ENCODE peak calls at places on chromosomes 7 and 10, in six cellular contexts. G is activated T-helper 1 cell treated with anti-CD3 and anti-CD28 coated beads, Interleukin-12 subunit alpha, Interleukin-12 subunit beta, Interleukin-2, Interleukin-4 antibody, amounts not matched to agents 30 ng/mL and 10 ng/mL and 1 ng/mL, durations not matched to agents 14 hours and 24 hours and 36 hours; O is GM13977; B is occipital lobe; J is M059J; C is myocyte. Y is an unnamed sample.

GRCh38 chr10:112565434-112566053 is 118.5 kb downstream of the VTI1A start:
- DNase-seq in G (no peak), O (peak), B (peak), J (peak), C (peak), Y (no peak)

GRCh38 chr10:122953827-122954730 is at the start of gene C10orf88:
- DNase-seq in G (peak), O (peak), B (peak), J (peak), C (peak), Y (peak)

GRCh38 chr7:149225106-149225505 is 14.3 kb upstream of the ZNF212 start:
- DNase-seq in G (no peak), O (no peak), B (no peak), J (no peak), C (no peak), Y (no peak)

GRCh38 chr7:6436385-6436685 is 11.4 kb downstream of the DAGLB start:
- DNase-seq in G (peak), O (peak), B (no peak), J (no peak), C (no peak), Y (no peak)

GRCh38 chr7:27873981-27874957 is 134.3 kb downstream of the TAX1BP1 start:
- DNase-seq in G (no peak), O (no peak), B (no peak), J (peak), C (peak), Y (peak)

GRCh38 chr10:21500578-21500910 is 24.9 kb downstream of the SKIDA1 start:
- DNase-seq in G (no peak), O (no peak), B (no peak), J (no peak), C (no peak), Y (no peak)

GRCh38 chr10:54131833-54132232 is 669.2 kb downstream of the PCDH15 start:
- DNase-seq in G (no peak), O (no peak), B (no peak), J (no peak), C (no peak), Y (no peak)

GRCh38 chr10:133257489-133258065 is 19.1 kb downstream of the ADAM8 start:
- DNase-seq in G (no peak), O (no peak), B (no peak), J (no peak), C (no peak), Y (no peak)

GRCh38 chr7:96499532-96499931 is 177.6 kb upstream of the SLC25A13 start:
- DNase-seq in G (no peak), O (no peak), B (no peak), J (no peak), C (no peak), Y (no peak)

GRCh38 chr10:94011296-94011695 is 17.6 kb downstream of the PLCE1 start:
- DNase-seq in G (no peak), O (no peak), B (no peak), J (peak), C (peak), Y (no peak)

GRCh38 chr10:105140600-105140999 is 499.5 kb downstream of the SORCS3 start:
- DNase-seq in G (no peak), O (no peak), B (no peak), J (no peak), C (no peak), Y (no peak)

GRCh38 chr10:24114561-24114960 is 94.4 kb upstream of the KIAA1217 start:
- DNase-seq in G (no peak), O (no peak), B (no peak), J (no peak), C (no peak), Y (no peak)

GRCh38 chr10:88763441-88763840 is 3.6 kb downstream of the LIPN start:
- DNase-seq in G (no peak), O (no peak), B (no peak), J (no peak), C (peak), Y (no peak)

GRCh38 chr10:125102216-125102615 is 58.1 kb downstream of the CTBP2 start:
- DNase-seq in G (no peak), O (no peak), B (no peak), J (peak), C (no peak), Y (no peak)

GRCh38 chr7:157297071-157297638 is 39.6 kb upstream of the DNAJB6 start:
- DNase-seq in G (no peak), O (no peak), B (no peak), J (no peak), C (no peak), Y (no peak)

GRCh38 chr7:25965405-25966123 is 186.4 kb upstream of the NFE2L3 start:
- DNase-seq in G (no peak), O (no peak), B (no peak), J (no peak), C (no peak), Y (no peak)

GRCh38 chr7:30308392-30308791 is 24.0 kb downstream of the ZNRF2 start:
- DNase-seq in G (no peak), O (no peak), B (no peak), J (peak), C (no peak), Y (no peak)

GRCh38 chr7:86995052-86995725 is 64.3 kb downstream of the ELAPOR2 start:
- DNase-seq in G (no peak), O (no peak), B (no peak), J (no peak), C (no peak), Y (no peak)

GRCh38 chr10:6999232-6999925 is 411.5 kb downstream of the SFMBT2 start:
- DNase-seq in G (no peak), O (no peak), B (peak), J (no peak), C (no peak), Y (no peak)

GRCh38 chr7:134587736-134588135 is 38.8 kb downstream of the AKR1B15 start:
- DNase-seq in G (no peak), O (no peak), B (no peak), J (no peak), C (no peak), Y (no peak)

GRCh38 chr7:42269161-42269560 is 32.2 kb upstream of the GLI3 start:
- DNase-seq in G (no peak), O (no peak), B (no peak), J (peak), C (no peak), Y (no peak)

GRCh38 chr10:105384056-105384455 is 743.0 kb downstream of the SORCS3 start:
- DNase-seq in G (no peak), O (no peak), B (no peak), J (no peak), C (no peak), Y (no peak)

GRCh38 chr10:110420401-110421193 is 77.1 kb upstream of the DUSP5 start:
- DNase-seq in G (no peak), O (no peak), B (no peak), J (peak), C (no peak), Y (no peak)

GRCh38 chr10:19730071-19730470 is 86.2 kb upstream of the PLXDC2 start:
- DNase-seq in G (no peak), O (no peak), B (no peak), J (peak), C (no peak), Y (no peak)

GRCh38 chr10:96906864-96907263 is 74.8 kb downstream of the LCOR start:
- DNase-seq in G (no peak), O (peak), B (no peak), J (no peak), C (no peak), Y (no peak)

GRCh38 chr10:11162828-11163599 is 145.3 kb downstream of the CELF2 start:
- DNase-seq in G (peak), O (peak), B (no peak), J (no peak), C (peak), Y (no peak)

GRCh38 chr10:113069595-113069994 is 119.5 kb downstream of the TCF7L2 start:
- DNase-seq in G (no peak), O (no peak), B (no peak), J (no peak), C (no peak), Y (peak)

GRCh38 chr10:11573497-11573896 is 38.0 kb downstream of the USP6NL start:
- DNase-seq in G (no peak), O (no peak), B (peak), J (no peak), C (no peak), Y (no peak)

Y was measured in SJSA1.